ENCODE peak calls at places on chromosomes 7 and 10, in seven cellular contexts. C is Caki2, B is BE2C, A is psoas muscle, Y is SK-N-SH, H is Calu3, L is AG20443. N is an unnamed sample.

GRCh38 chr10:48390933-48391845 is 84.7 kb downstream of the MAPK8 start:
- DNase-seq in L (no peak), A (no peak), Y (no peak), H (no peak), C (peak; percentile 34), B (no peak), N (no peak)

GRCh38 chr7:93574646-93575554 is at the start of gene CALCR:
- DNase-seq in C (peak; percentile 34), H (peak; percentile 21), Y (peak; percentile 71), L (peak; percentile 26), B (no peak), A (no peak), N (no peak)

GRCh38 chr7:137618748-137619147 is 228.0 kb downstream of the DGKI start:
- DNase-seq in A (no peak), L (no peak), Y (no peak), B (no peak), C (no peak), H (no peak), N (no peak)

GRCh38 chr7:84720456-84721097 is 466.3 kb downstream of the SEMA3D start:
- DNase-seq in H (no peak), Y (no peak), C (peak; percentile 29), B (no peak), L (no peak), A (no peak), N (no peak)

GRCh38 chr10:88318803-88319202 is 264.3 kb downstream of the RNLS start:
- DNase-seq in A (no peak), H (no peak), L (no peak), C (peak; percentile 6), B (peak; percentile 9), Y (no peak), N (no peak)

GRCh38 chr7:80637453-80637852 is 989 bp upstream of the CD36 start:
- DNase-seq in L (no peak), A (no peak), B (no peak), Y (no peak), H (no peak), C (no peak), N (no peak)

GRCh38 chr10:113475381-113475807 is 77.5 kb upstream of the HABP2 start:
- DNase-seq in Y (no peak), L (peak; percentile 87), C (no peak), H (no peak), A (no peak), B (no peak), N (no peak)

GRCh38 chr10:120421250-120421649 is 35.8 kb upstream of the PLPP4 start:
- DNase-seq in L (no peak), C (peak; percentile 23), Y (no peak), B (no peak), A (no peak), H (no peak), N (no peak)

GRCh38 chr7:126792501-126792900 is 460.2 kb downstream of the GRM8 start:
- DNase-seq in L (no peak), Y (no peak), A (no peak), H (no peak), B (no peak), C (no peak), N (no peak)

GRCh38 chr10:1187151-1187854 is 131.1 kb downstream of the WDR37 start:
- DNase-seq in L (no peak), H (no peak), Y (no peak), B (no peak), A (no peak), C (no peak), N (no peak)

GRCh38 chr10:77788496-77789010 is 138.0 kb downstream of the DLG5 start:
- DNase-seq in H (no peak), Y (no peak), A (no peak), C (no peak), B (no peak), L (no peak), N (no peak)

GRCh38 chr7:105790996-105791395 is 85.4 kb downstream of the ATXN7L1 start:
- DNase-seq in Y (no peak), H (peak; percentile 53), L (no peak), B (no peak), A (no peak), C (no peak), N (no peak)

GRCh38 chr7:131325179-131325840 is 2.4 kb upstream of the MKLN1 start:
- DNase-seq in B (no peak), Y (no peak), A (no peak), L (no peak), H (no peak), C (peak; percentile 34), N (no peak)

GRCh38 chr7:29120955-29121354 is 25.4 kb downstream of the CPVL start:
- DNase-seq in H (no peak), C (no peak), A (no peak), Y (no peak), B (no peak), L (no peak), N (no peak)

GRCh38 chr7:111486472-111487142 is 75.7 kb downstream of the IMMP2L start:
- DNase-seq in B (peak; percentile 31), H (peak; percentile 27), C (peak; percentile 38), L (peak; percentile 48), Y (peak; percentile 74), A (no peak), N (peak; percentile 72)